ENCODE peak calls at places on chromosomes 2 and 18, in nine cellular contexts. E, Y, O, L, U, N, P, C and A are unnamed samples.

GRCh38 chr2:67260348-67261277 is 136.5 kb upstream of the ETAA1 start:
- DNase-seq in E (no peak), Y (peak; percentile 85), O (peak; percentile 100), L (no peak), U (no peak), N (no peak), P (peak; percentile 93), C (no peak), A (peak; percentile 98)

GRCh38 chr2:23649819-23650218 is 264.8 kb downstream of the KLHL29 start:
- DNase-seq in E (no peak), Y (no peak), O (no peak), L (no peak), U (no peak), N (no peak), P (no peak), C (no peak), A (no peak)

GRCh38 chr18:21571763-21572162 is 28.7 kb downstream of the ESCO1 start:
- DNase-seq in E (no peak), Y (no peak), O (no peak), L (no peak), U (no peak), N (no peak), P (no peak), C (no peak), A (no peak)

GRCh38 chr2:130749078-130749477 is 6.3 kb upstream of the AMER3 start:
- DNase-seq in E (no peak), Y (no peak), O (no peak), L (no peak), U (no peak), N (no peak), P (no peak), C (no peak), A (no peak)

GRCh38 chr2:239294571-239295054 is 106.2 kb downstream of the HDAC4 start:
- DNase-seq in E (no peak), Y (no peak), O (no peak), L (no peak), U (no peak), N (no peak), P (no peak), C (no peak), A (no peak)

GRCh38 chr2:241813806-241814570 is 5.0 kb downstream of the NEU4 start:
- DNase-seq in E (no peak), Y (no peak), O (no peak), L (no peak), U (no peak), N (no peak), P (no peak), C (no peak), A (no peak)

GRCh38 chr2:159497256-159497655 is 119.1 kb downstream of the BAZ2B start:
- DNase-seq in E (peak; percentile 14), Y (peak; percentile 90), O (peak; percentile 53), L (no peak), U (no peak), N (no peak), P (peak; percentile 94), C (no peak), A (peak; percentile 16)

GRCh38 chr2:214261683-214262082 is 149.2 kb upstream of the VWC2L start:
- DNase-seq in E (no peak), Y (peak; percentile 39), O (peak; percentile 3), L (no peak), U (no peak), N (no peak), P (no peak), C (no peak), A (no peak)

GRCh38 chr2:138716183-138716582 is 64.0 kb downstream of the NXPH2 start:
- DNase-seq in E (no peak), Y (no peak), O (no peak), L (no peak), U (no peak), N (no peak), P (no peak), C (no peak), A (no peak)

GRCh38 chr2:48229063-48229462 is 300.9 kb upstream of the STON1 start:
- DNase-seq in E (no peak), Y (no peak), O (no peak), L (no peak), U (no peak), N (no peak), P (no peak), C (no peak), A (no peak)

GRCh38 chr2:36146765-36147164 is 208.8 kb upstream of the CRIM1 start:
- DNase-seq in E (no peak), Y (no peak), O (no peak), L (no peak), U (no peak), N (no peak), P (no peak), C (no peak), A (no peak)

GRCh38 chr18:40769786-40770185 is 1185.2 kb upstream of the PIK3C3 start:
- DNase-seq in E (no peak), Y (peak; percentile 40), O (no peak), L (no peak), U (no peak), N (no peak), P (no peak), C (no peak), A (no peak)

GRCh38 chr2:852168-852567 is 98.5 kb upstream of the SNTG2 start:
- DNase-seq in E (no peak), Y (no peak), O (no peak), L (no peak), U (no peak), N (no peak), P (no peak), C (no peak), A (no peak)

GRCh38 chr2:36607947-36608346 is 10.0 kb upstream of the FEZ2 start:
- DNase-seq in E (no peak), Y (no peak), O (no peak), L (no peak), U (no peak), N (no peak), P (no peak), C (no peak), A (no peak)

GRCh38 chr18:48061781-48062570 is 131.5 kb upstream of the SMAD2 start:
- DNase-seq in E (no peak), Y (no peak), O (no peak), L (no peak), U (no peak), N (no peak), P (no peak), C (no peak), A (no peak)

GRCh38 chr2:173741715-173742114 is 223.5 kb downstream of the SP3 start:
- DNase-seq in E (no peak), Y (no peak), O (no peak), L (no peak), U (no peak), N (no peak), P (no peak), C (no peak), A (no peak)

GRCh38 chr2:197445746-197446145 is 7.6 kb upstream of the COQ10B start:
- DNase-seq in E (no peak), Y (no peak), O (no peak), L (no peak), U (no peak), N (no peak), P (peak; percentile 43), C (no peak), A (no peak)